ENCODE peak calls at places on chromosome 18, in ten cellular contexts. Y, L, H, N, C, B, V, T, U and P are unnamed samples.

GRCh38 chr18:31190919-31191318 is 28.3 kb upstream of the DSC1 start:
- DNase-seq in B (no peak), H (no peak), C (no peak), V (no peak), L (no peak), N (no peak), Y (no peak), T (no peak), U (no peak), P (no peak)

GRCh38 chr18:79765491-79766245 is 32.1 kb upstream of the KCNG2 start:
- DNase-seq in C (no peak), L (peak), V (no peak), B (no peak), T (no peak), U (no peak), N (no peak), Y (peak), H (no peak), P (no peak)

GRCh38 chr18:6650063-6650462 is 79.5 kb upstream of the ARHGAP28 start:
- DNase-seq in V (no peak), C (no peak), U (no peak), H (no peak), B (no peak), T (peak), N (no peak), Y (no peak), L (no peak), P (no peak)

GRCh38 chr18:78767648-78768071 is 212.0 kb upstream of the SALL3 start:
- DNase-seq in C (no peak), U (no peak), Y (no peak), N (no peak), V (no peak), H (no peak), B (no peak), T (no peak), L (no peak), P (no peak)

GRCh38 chr18:69400253-69400975 is at the start of gene DOK6:
- DNase-seq in V (no peak), H (no peak), C (peak), Y (peak), U (peak), B (no peak), N (peak), L (peak), T (peak), P (peak)

GRCh38 chr18:8952796-8953760 is 149.4 kb upstream of the NDUFV2 start:
- DNase-seq in H (no peak), B (no peak), Y (no peak), N (no peak), L (peak), U (no peak), T (no peak), V (no peak), C (no peak), P (peak)

GRCh38 chr18:6982398-6982797 is 135.2 kb downstream of the LAMA1 start:
- DNase-seq in B (no peak), V (no peak), T (no peak), H (no peak), L (no peak), C (no peak), Y (no peak), U (no peak), N (peak), P (no peak)

GRCh38 chr18:14925281-14925709 is 177.3 kb downstream of the ANKRD30B start:
- DNase-seq in N (no peak), T (no peak), U (no peak), B (no peak), Y (no peak), C (no peak), L (no peak), H (no peak), V (no peak), P (no peak)

GRCh38 chr18:7847357-7847756 is 280.2 kb downstream of the PTPRM start:
- DNase-seq in H (no peak), B (no peak), L (no peak), U (no peak), V (no peak), T (no peak), N (no peak), C (no peak), Y (no peak), P (no peak)

GRCh38 chr18:49754866-49755265 is 58.5 kb downstream of the ACAA2 start:
- DNase-seq in L (peak), C (no peak), V (no peak), H (no peak), U (no peak), N (no peak), Y (no peak), B (no peak), T (no peak), P (no peak)

GRCh38 chr18:22250591-22250996 is 81.2 kb downstream of the GATA6 start:
- DNase-seq in Y (no peak), L (peak), U (no peak), H (no peak), V (no peak), C (no peak), B (peak), N (no peak), T (no peak), P (no peak)

GRCh38 chr18:29062921-29063320 is 886.0 kb upstream of the CDH2 start:
- DNase-seq in T (no peak), H (no peak), L (no peak), Y (no peak), U (no peak), B (no peak), C (no peak), N (no peak), V (no peak), P (no peak)

GRCh38 chr18:48733854-48734253 is 195.0 kb downstream of the CTIF start:
- DNase-seq in T (no peak), Y (no peak), V (no peak), L (no peak), C (peak), B (no peak), N (no peak), U (no peak), H (no peak), P (no peak)

GRCh38 chr18:46793565-46793964 is 36.7 kb upstream of the ST8SIA5 start:
- DNase-seq in N (peak), U (no peak), B (no peak), L (no peak), V (no peak), C (no peak), H (no peak), Y (no peak), T (no peak), P (no peak)

GRCh38 chr18:23689031-23689615 is at the start of gene LAMA3:
- DNase-seq in H (peak), T (peak), B (peak), L (peak), N (peak), C (peak), Y (peak), V (peak), U (peak), P (peak)

GRCh38 chr18:22015156-22015555 is 154.2 kb upstream of the GATA6 start:
- DNase-seq in H (no peak), T (no peak), N (no peak), Y (no peak), L (peak), B (peak), V (no peak), U (no peak), C (no peak), P (no peak)